ENCODE peak calls at places on chromosomes 11 and 22, in six cellular contexts. Q is GM12891; Z is T-helper 1 cell; W is activated naive CD4-positive, alpha-beta T cell treated with Interleukin-2 at 50 U/mL for 16 hours; S is pulmonary artery endothelial cell; N is SK-MEL-5. U is an unnamed sample.

GRCh38 chr11:113014731-113015455 is 53.7 kb downstream of the NCAM1 start:
- DNase-seq in Q (no peak), Z (no peak), W (no peak), S (no peak), N (no peak), U (no peak)

GRCh38 chr22:30964858-30965257 is 3.7 kb downstream of the MORC2 start:
- DNase-seq in Q (no peak), Z (no peak), W (no peak), S (no peak), N (no peak), U (no peak)

GRCh38 chr11:77198440-77198849 is 70.4 kb downstream of the MYO7A start:
- DNase-seq in Q (peak; percentile 64), Z (no peak), W (no peak), S (no peak), N (peak; percentile 37), U (no peak)

GRCh38 chr11:92415246-92415645 is 190.6 kb downstream of the FAT3 start:
- DNase-seq in Q (no peak), Z (no peak), W (no peak), S (no peak), N (no peak), U (no peak)

GRCh38 chr22:33018232-33018864 is 39.8 kb downstream of the SYN3 start:
- DNase-seq in Q (peak; percentile 35), Z (peak; percentile 10), W (peak; percentile 23), S (no peak), N (peak; percentile 80), U (peak; percentile 14)

GRCh38 chr22:27970596-27971220 is 51.7 kb upstream of the PITPNB start:
- DNase-seq in Q (no peak), Z (no peak), W (no peak), S (no peak), N (no peak), U (no peak)

GRCh38 chr11:116725434-116726221 is 47.2 kb downstream of the BUD13 start:
- DNase-seq in Q (no peak), Z (no peak), W (no peak), S (no peak), N (no peak), U (no peak)

GRCh38 chr11:35138606-35138948 is 394 bp upstream of the CD44 start:
- DNase-seq in Q (no peak), Z (no peak), W (no peak), S (no peak), N (peak; percentile 46), U (no peak)

GRCh38 chr22:49209452-49210195 is 618.0 kb downstream of the BRD1 start:
- DNase-seq in Q (no peak), Z (no peak), W (no peak), S (no peak), N (no peak), U (no peak)

GRCh38 chr11:118980191-118980881 is 8.8 kb downstream of the FOXR1 start:
- DNase-seq in Q (no peak), Z (no peak), W (no peak), S (no peak), N (no peak), U (no peak)

GRCh38 chr11:83612891-83613766 is 327.0 kb upstream of the CCDC90B start:
- DNase-seq in Q (peak; percentile 6), Z (peak; percentile 2), W (no peak), S (no peak), N (peak; percentile 1), U (no peak)

GRCh38 chr22:40406063-40406890 is 35.9 kb downstream of the SGSM3 start:
- DNase-seq in Q (no peak), Z (no peak), W (no peak), S (no peak), N (no peak), U (no peak)

GRCh38 chr22:30701872-30702271 is 7.2 kb downstream of the OSBP2 start:
- DNase-seq in Q (no peak), Z (no peak), W (no peak), S (no peak), N (no peak), U (no peak)

U was measured in activated CD4-positive, alpha-beta T cell treated with anti-CD3 and anti-CD28 coated beads, Interleukin-2, amount 50 U/mL, for 4 hours.